ENCODE peak calls at places on chromosomes 11 and 22, in four cellular contexts. One of them, this sample, is unnamed.

GRCh38 chr11:45395421-45395820 is 109.3 kb upstream of the SYT13 start:
- DNase-seq in H1: no peak
- DNase-seq in WTC11: no peak
- DNase-seq in SK-N-SH: no peak
- DNase-seq in this sample: no peak

GRCh38 chr11:114034956-114035355 is 24.6 kb upstream of the ZBTB16 start:
- DNase-seq in H1: no peak
- DNase-seq in WTC11: no peak
- DNase-seq in SK-N-SH: no peak
- DNase-seq in this sample: no peak

GRCh38 chr11:66459138-66459778 is 7.4 kb upstream of the PELI3 start:
- DNase-seq in H1: no peak
- DNase-seq in WTC11: no peak
- DNase-seq in SK-N-SH: no peak
- DNase-seq in this sample: no peak

GRCh38 chr22:37368058-37368457 is 59.2 kb downstream of the ELFN2 start:
- DNase-seq in H1: no peak
- DNase-seq in WTC11: no peak
- DNase-seq in SK-N-SH: no peak
- DNase-seq in this sample: no peak

GRCh38 chr22:30015846-30016245 is 64.4 kb upstream of the HORMAD2 start:
- DNase-seq in H1: no peak
- DNase-seq in WTC11: no peak
- DNase-seq in SK-N-SH: no peak
- DNase-seq in this sample: no peak

GRCh38 chr11:128411812-128412211 is 175.5 kb downstream of the ETS1 start:
- DNase-seq in H1: no peak
- DNase-seq in WTC11: no peak
- DNase-seq in SK-N-SH: no peak
- DNase-seq in this sample: no peak

GRCh38 chr11:11624206-11624605 is 2.4 kb upstream of the GALNT18 start:
- DNase-seq in H1: no peak
- DNase-seq in WTC11: no peak
- DNase-seq in SK-N-SH: no peak
- DNase-seq in this sample: no peak

GRCh38 chr11:119671048-119671447 is 58.0 kb downstream of the NECTIN1 start:
- DNase-seq in H1: no peak
- DNase-seq in WTC11: no peak
- DNase-seq in SK-N-SH: peak; percentile 87
- DNase-seq in this sample: no peak

GRCh38 chr11:112780351-112781043 is 180.7 kb upstream of the NCAM1 start:
- DNase-seq in H1: no peak
- DNase-seq in WTC11: no peak
- DNase-seq in SK-N-SH: no peak
- DNase-seq in this sample: no peak

GRCh38 chr11:34214961-34215805 is 109.8 kb downstream of the NAT10 start:
- DNase-seq in H1: no peak
- DNase-seq in WTC11: no peak
- DNase-seq in SK-N-SH: no peak
- DNase-seq in this sample: no peak

GRCh38 chr11:69273571-69273970 is 20.4 kb upstream of the MYEOV start:
- DNase-seq in H1: no peak
- DNase-seq in WTC11: no peak
- DNase-seq in SK-N-SH: no peak
- DNase-seq in this sample: no peak

GRCh38 chr11:69275178-69275577 is 18.8 kb upstream of the MYEOV start:
- DNase-seq in H1: no peak
- DNase-seq in WTC11: no peak
- DNase-seq in SK-N-SH: no peak
- DNase-seq in this sample: no peak

GRCh38 chr11:69272961-69273461 is 20.9 kb upstream of the MYEOV start:
- DNase-seq in H1: no peak
- DNase-seq in WTC11: no peak
- DNase-seq in SK-N-SH: no peak
- DNase-seq in this sample: no peak

GRCh38 chr11:69276165-69276564 is 17.8 kb upstream of the MYEOV start:
- DNase-seq in H1: no peak
- DNase-seq in WTC11: no peak
- DNase-seq in SK-N-SH: no peak
- DNase-seq in this sample: no peak

GRCh38 chr11:69274531-69275016 is 19.4 kb upstream of the MYEOV start:
- DNase-seq in H1: no peak
- DNase-seq in WTC11: no peak
- DNase-seq in SK-N-SH: no peak
- DNase-seq in this sample: no peak
- TF ChIP-seq TEAD4 in H1: no peak
- TF ChIP-seq TEAD4 in WTC11: no peak
- TF ChIP-seq TEAD4 in SK-N-SH: no peak
- TF ChIP-seq TEAD4 in this sample: no peak

GRCh38 chr11:17014321-17014773 is at the start of gene PLEKHA7:
- DNase-seq in H1: no peak
- DNase-seq in WTC11: peak; percentile 37
- DNase-seq in SK-N-SH: peak; percentile 85
- DNase-seq in this sample: no peak

GRCh38 chr11:17013548-17014320 is 480 bp downstream of the PLEKHA7 start:
- DNase-seq in H1: peak; percentile 80
- DNase-seq in WTC11: peak; percentile 59
- DNase-seq in SK-N-SH: peak; percentile 64
- DNase-seq in this sample: no peak

GRCh38 chr11:17012712-17013547 is 1.3 kb downstream of the PLEKHA7 start:
- DNase-seq in H1: no peak
- DNase-seq in WTC11: peak; percentile 66
- DNase-seq in SK-N-SH: no peak
- DNase-seq in this sample: no peak

GRCh38 chr11:17014774-17015638 is 792 bp upstream of the PLEKHA7 start:
- DNase-seq in H1: peak; percentile 72
- DNase-seq in WTC11: peak; percentile 59
- DNase-seq in SK-N-SH: peak; percentile 82
- DNase-seq in this sample: peak; percentile 25

DNA sequence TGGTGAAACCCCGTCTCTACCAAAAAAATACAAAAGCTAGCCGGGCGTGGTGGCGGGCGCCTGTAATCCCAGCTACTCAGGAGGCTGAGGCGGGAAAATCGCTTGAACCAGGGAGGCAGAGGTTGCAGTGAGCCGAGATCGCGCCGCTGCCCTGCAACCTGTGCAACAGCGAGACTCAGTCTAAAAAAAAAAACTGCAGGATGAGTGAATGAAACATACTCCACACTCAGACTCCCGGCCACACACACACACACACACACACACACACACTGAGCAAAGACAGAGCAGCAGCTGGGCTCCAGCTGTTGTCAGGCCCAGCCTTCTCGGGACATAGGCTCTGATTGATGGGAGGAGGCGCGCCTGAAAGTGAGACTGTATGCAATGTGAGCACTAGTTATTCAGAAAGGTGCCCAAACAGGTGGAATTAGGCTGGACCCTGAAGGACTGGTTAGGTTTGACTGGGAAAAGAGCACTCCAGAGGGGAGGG is 1.5 kb upstream of the PLEKHA7 start:
- DNase-seq in H1: no peak
- DNase-seq in WTC11: no peak
- DNase-seq in SK-N-SH: peak; percentile 36
- DNase-seq in this sample: no peak
- TF ChIP-seq TEAD4 in H1: no peak
- TF ChIP-seq TEAD4 in WTC11: no peak
- TF ChIP-seq TEAD4 in SK-N-SH: no peak
- TF ChIP-seq TEAD4 in this sample: no peak

GRCh38 chr11:116853461-116854073 is 16.1 kb upstream of the APOA1 start:
- DNase-seq in H1: no peak
- DNase-seq in WTC11: no peak
- DNase-seq in SK-N-SH: no peak
- DNase-seq in this sample: no peak
- TF ChIP-seq TEAD4 in H1: no peak
- TF ChIP-seq TEAD4 in WTC11: no peak
- TF ChIP-seq TEAD4 in SK-N-SH: no peak
- TF ChIP-seq TEAD4 in this sample: no peak

DNA sequence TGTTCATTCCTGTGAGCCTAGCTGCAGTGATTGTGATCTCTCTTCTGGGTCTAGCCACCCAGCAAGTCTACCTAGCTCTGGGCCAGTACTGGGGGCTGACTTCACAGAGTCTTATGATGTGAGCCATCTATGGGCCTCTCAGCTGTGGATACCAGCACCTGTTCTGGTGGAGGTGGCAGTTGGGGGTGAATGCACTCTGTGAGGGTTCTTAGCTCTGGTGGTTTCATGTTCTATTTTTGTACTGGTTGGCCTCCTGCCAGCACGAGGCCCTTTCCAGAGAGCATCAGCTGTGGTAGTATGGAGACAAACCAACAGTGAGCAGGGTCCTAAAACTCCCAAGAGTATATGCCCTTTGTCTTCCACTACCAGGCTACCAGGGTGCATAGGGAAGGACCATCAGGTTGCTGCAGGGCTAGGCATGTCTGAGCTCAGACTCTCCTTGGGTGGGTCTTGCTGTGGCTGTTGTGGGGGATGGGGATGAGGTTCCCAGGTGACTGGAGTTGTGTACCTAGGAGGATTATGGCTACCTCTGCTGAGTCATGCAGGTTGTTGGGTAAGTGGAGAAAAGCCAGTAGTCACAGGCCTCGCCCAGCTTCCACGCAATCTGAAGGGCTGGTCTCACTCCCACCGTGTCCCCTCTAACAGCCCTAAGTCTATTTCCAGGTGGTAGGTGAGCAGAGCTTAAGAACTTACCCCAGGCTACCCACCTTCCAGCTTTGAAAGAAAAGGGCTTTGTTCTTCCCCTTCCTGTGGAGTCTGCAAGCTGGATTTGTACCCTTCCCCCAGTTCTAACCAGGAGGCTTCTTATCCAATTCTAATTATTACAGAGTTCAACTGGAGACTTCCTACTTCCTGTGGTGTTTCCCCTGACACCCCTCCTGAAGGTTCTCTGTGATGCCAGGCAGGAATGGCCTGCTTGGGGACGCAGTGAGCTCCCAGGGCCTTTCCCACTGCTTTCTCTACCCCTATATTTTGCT is 250.7 kb downstream of the LUZP2 start:
- DNase-seq in H1: no peak
- DNase-seq in WTC11: no peak
- DNase-seq in SK-N-SH: no peak
- DNase-seq in this sample: no peak
- TF ChIP-seq TEAD4 in H1: no peak
- TF ChIP-seq TEAD4 in WTC11: no peak
- TF ChIP-seq TEAD4 in SK-N-SH: no peak
- TF ChIP-seq TEAD4 in this sample: no peak

GRCh38 chr22:18031670-18032454 is 7.5 kb upstream of the MICAL3 start:
- DNase-seq in H1: no peak
- DNase-seq in WTC11: no peak
- DNase-seq in SK-N-SH: no peak
- DNase-seq in this sample: no peak
- TF ChIP-seq TEAD4 in H1: no peak
- TF ChIP-seq TEAD4 in WTC11: no peak
- TF ChIP-seq TEAD4 in SK-N-SH: peak; percentile 93
- TF ChIP-seq TEAD4 in this sample: no peak

GRCh38 chr11:62922653-62923371 is 1.6 kb upstream of the CHRM1 start:
- DNase-seq in H1: peak; percentile 87
- DNase-seq in WTC11: peak; percentile 75
- DNase-seq in SK-N-SH: no peak
- DNase-seq in this sample: peak; percentile 79
- TF ChIP-seq TEAD4 in H1: no peak
- TF ChIP-seq TEAD4 in WTC11: no peak
- TF ChIP-seq TEAD4 in SK-N-SH: no peak
- TF ChIP-seq TEAD4 in this sample: no peak

GRCh38 chr22:48641906-48642475 is 1185.7 kb downstream of the BRD1 start:
- DNase-seq in H1: no peak
- DNase-seq in WTC11: no peak
- DNase-seq in SK-N-SH: no peak
- DNase-seq in this sample: no peak

GRCh38 chr22:48639021-48639795 is 1188.5 kb downstream of the BRD1 start:
- DNase-seq in H1: no peak
- DNase-seq in WTC11: no peak
- DNase-seq in SK-N-SH: no peak
- DNase-seq in this sample: no peak

GRCh38 chr22:48639896-48640732 is 1187.6 kb downstream of the BRD1 start:
- DNase-seq in H1: no peak
- DNase-seq in WTC11: no peak
- DNase-seq in SK-N-SH: peak; percentile 56
- DNase-seq in this sample: no peak

GRCh38 chr22:48642550-48642949 is 1185.1 kb downstream of the BRD1 start:
- DNase-seq in H1: no peak
- DNase-seq in WTC11: no peak
- DNase-seq in SK-N-SH: no peak
- DNase-seq in this sample: no peak

DNA sequence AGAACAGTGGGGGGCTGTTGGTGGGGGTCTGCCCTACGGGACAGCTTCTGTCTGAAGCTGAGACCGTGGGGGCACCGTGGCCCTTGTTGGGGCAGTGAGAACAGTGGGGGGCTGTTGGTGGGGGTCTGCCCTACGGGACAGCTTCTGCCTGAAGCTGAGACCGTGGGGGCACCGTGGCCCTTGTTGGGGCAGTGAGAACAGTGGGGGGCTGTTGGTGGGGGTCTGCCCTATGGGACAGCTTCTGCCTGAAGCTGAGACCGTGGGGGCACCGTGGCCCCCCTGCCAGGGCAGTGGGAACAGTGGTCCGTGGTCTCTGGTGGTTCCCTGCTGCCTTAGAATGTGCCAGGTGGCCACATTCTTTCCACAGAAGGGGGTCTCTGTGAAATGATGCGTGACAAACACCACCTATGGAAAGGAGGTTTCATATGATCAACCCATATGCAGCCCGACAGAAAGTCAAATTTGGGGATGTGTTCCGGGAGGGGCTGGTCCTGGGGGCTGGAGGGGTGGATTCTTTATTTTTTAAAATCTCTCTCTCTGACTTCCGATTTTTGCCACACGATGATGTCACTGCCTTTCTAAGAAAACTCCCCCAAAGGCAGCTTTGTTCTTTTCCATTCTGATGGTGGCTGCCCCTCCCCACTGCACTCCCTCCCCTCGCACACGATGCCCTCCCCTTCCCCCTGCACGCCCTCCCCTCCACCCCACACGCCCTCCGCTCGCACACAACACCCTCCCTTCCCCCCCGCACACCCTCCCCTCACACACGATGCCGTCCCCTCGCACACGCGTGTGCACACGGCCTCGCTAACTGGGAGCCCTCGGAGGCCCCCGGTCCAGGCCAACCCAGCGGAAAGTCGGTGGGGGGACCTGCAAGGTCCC is 1186.5 kb downstream of the BRD1 start:
- DNase-seq in H1: no peak
- DNase-seq in WTC11: no peak
- DNase-seq in SK-N-SH: no peak
- DNase-seq in this sample: no peak
- TF ChIP-seq TEAD4 in H1: no peak
- TF ChIP-seq TEAD4 in WTC11: no peak
- TF ChIP-seq TEAD4 in SK-N-SH: no peak
- TF ChIP-seq TEAD4 in this sample: no peak

GRCh38 chr11:13091804-13092203 is 82.7 kb downstream of the RASSF10 start:
- DNase-seq in H1: no peak
- DNase-seq in WTC11: no peak
- DNase-seq in SK-N-SH: no peak
- DNase-seq in this sample: no peak
- TF ChIP-seq TEAD4 in H1: no peak
- TF ChIP-seq TEAD4 in WTC11: no peak
- TF ChIP-seq TEAD4 in SK-N-SH: no peak
- TF ChIP-seq TEAD4 in this sample: no peak